ENCODE peak calls at places on chromosomes 7 and 10, in four cellular contexts. One of them, this sample, is unnamed. For H3K4me1, the result is how much of the 10 kb centered on the place peaks cover.

GRCh38 chr10:17710181-17710580 is 41.8 kb upstream of the TMEM236 start:
- DNase-seq in heart right ventricle: no peak
- DNase-seq in lung: no peak
- DNase-seq in adrenal gland: no peak
- DNase-seq in this sample: no peak

GRCh38 chr10:97475936-97476594 is 22.2 kb downstream of the MMS19 start:
- DNase-seq in heart right ventricle: no peak
- DNase-seq in lung: peak
- DNase-seq in adrenal gland: no peak
- DNase-seq in this sample: no peak

GRCh38 chr10:71424496-71425194 is 27.9 kb downstream of the CDH23 start:
- DNase-seq in heart right ventricle: no peak
- DNase-seq in lung: no peak
- DNase-seq in adrenal gland: no peak
- DNase-seq in this sample: no peak

GRCh38 chr10:29876008-29876555 is 183.3 kb downstream of the JCAD start:
- DNase-seq in heart right ventricle: no peak
- DNase-seq in lung: no peak
- DNase-seq in adrenal gland: no peak
- DNase-seq in this sample: no peak

GRCh38 chr10:29804025-29804852 is 169.5 kb upstream of the SVIL start:
- DNase-seq in heart right ventricle: peak
- DNase-seq in lung: peak
- DNase-seq in adrenal gland: peak
- DNase-seq in this sample: peak

GRCh38 chr10:72466018-72466417 is 111.3 kb upstream of the DNAJB12 start:
- DNase-seq in heart right ventricle: no peak
- DNase-seq in lung: no peak
- DNase-seq in adrenal gland: no peak
- DNase-seq in this sample: no peak

GRCh38 chr7:74514131-74514591 is 60.5 kb downstream of the GTF2IRD1 start:
- DNase-seq in heart right ventricle: peak
- DNase-seq in lung: no peak
- DNase-seq in adrenal gland: no peak
- DNase-seq in this sample: no peak

GRCh38 chr10:100186253-100186780 is 488 bp upstream of the ERLIN1 start:
- DNase-seq in heart right ventricle: peak
- DNase-seq in lung: peak
- DNase-seq in adrenal gland: peak
- DNase-seq in this sample: no peak

GRCh38 chr10:126060232-126060935 is 164.0 kb downstream of the FANK1 start:
- DNase-seq in heart right ventricle: peak
- DNase-seq in lung: no peak
- DNase-seq in adrenal gland: no peak
- DNase-seq in this sample: no peak
- H3K4me1 ChIP-seq in heart right ventricle: under half
- H3K4me1 ChIP-seq in lung: under half
- H3K4me1 ChIP-seq in adrenal gland: under half
- H3K4me1 ChIP-seq in this sample: under half

DNA sequence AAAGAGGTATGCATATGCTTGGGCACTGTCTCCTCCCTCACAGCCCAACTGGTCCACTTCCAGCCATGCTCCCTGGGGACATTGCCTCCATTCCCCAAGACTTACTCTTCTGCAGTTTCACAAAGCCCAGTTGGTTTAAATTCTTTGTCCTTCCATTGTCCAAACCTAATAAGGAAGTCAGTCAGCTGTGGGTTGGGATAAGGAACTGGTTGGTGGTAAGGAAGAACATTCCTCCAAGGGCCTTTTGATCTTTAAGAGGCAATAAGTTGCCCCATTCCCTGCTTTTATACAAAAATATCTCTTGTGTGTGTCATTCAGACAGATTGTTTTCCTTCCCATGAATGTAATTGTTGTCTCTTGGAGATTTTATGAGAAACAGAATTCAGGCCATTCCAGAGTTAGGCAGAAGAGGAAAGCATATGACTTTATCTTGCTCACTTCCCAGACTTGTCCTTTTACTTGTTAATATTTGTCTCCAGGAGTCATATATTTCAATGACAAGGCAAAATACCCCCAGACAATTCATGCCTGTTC is 673.7 kb downstream of the SUGCT start:
- DNase-seq in heart right ventricle: no peak
- DNase-seq in lung: no peak
- DNase-seq in adrenal gland: no peak
- DNase-seq in this sample: no peak
- H3K4me1 ChIP-seq in heart right ventricle: under half
- H3K4me1 ChIP-seq in lung: under half
- H3K4me1 ChIP-seq in adrenal gland: under half
- H3K4me1 ChIP-seq in this sample: under half

GRCh38 chr10:133390597-133391248 is 3.2 kb upstream of the MTG1 start:
- DNase-seq in heart right ventricle: no peak
- DNase-seq in lung: no peak
- DNase-seq in adrenal gland: no peak
- DNase-seq in this sample: peak

GRCh38 chr10:133388973-133389818 is 4.8 kb upstream of the MTG1 start:
- DNase-seq in heart right ventricle: no peak
- DNase-seq in lung: no peak
- DNase-seq in adrenal gland: no peak
- DNase-seq in this sample: peak

GRCh38 chr10:133393401-133394063 is 425 bp upstream of the MTG1 start:
- DNase-seq in heart right ventricle: no peak
- DNase-seq in lung: no peak
- DNase-seq in adrenal gland: no peak
- DNase-seq in this sample: peak

GRCh38 chr10:133391761-133392518 is 2.0 kb upstream of the MTG1 start:
- DNase-seq in heart right ventricle: no peak
- DNase-seq in lung: no peak
- DNase-seq in adrenal gland: no peak
- DNase-seq in this sample: peak

GRCh38 chr10:133391249-133391635 is 2.7 kb upstream of the MTG1 start:
- DNase-seq in heart right ventricle: no peak
- DNase-seq in lung: no peak
- DNase-seq in adrenal gland: no peak
- DNase-seq in this sample: no peak
- H3K4me1 ChIP-seq in heart right ventricle: under half
- H3K4me1 ChIP-seq in lung: under half
- H3K4me1 ChIP-seq in adrenal gland: under half
- H3K4me1 ChIP-seq in this sample: under half

DNA sequence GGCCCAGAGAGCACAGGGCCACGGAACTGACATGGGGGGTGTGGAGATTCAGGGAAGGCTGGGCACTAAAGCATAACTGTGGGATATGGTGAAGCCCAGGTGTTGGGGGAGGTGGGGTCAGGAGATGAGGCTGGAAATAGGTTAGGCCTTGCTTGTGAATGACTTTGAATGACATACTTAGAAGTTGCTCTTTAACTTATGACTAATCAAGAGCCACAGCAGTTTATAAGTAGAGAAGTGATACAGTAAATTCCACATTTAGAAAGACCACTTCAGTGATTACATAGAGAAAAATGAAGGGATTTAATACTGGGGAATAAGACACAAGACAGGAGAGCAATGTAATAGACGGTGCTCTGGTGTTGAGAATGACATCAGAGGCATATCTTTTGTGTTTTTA is 120.8 kb upstream of the SEC61G start:
- DNase-seq in heart right ventricle: no peak
- DNase-seq in lung: no peak
- DNase-seq in adrenal gland: no peak
- DNase-seq in this sample: no peak
- H3K4me1 ChIP-seq in heart right ventricle: under half
- H3K4me1 ChIP-seq in lung: under half
- H3K4me1 ChIP-seq in adrenal gland: under half
- H3K4me1 ChIP-seq in this sample: under half

DNA sequence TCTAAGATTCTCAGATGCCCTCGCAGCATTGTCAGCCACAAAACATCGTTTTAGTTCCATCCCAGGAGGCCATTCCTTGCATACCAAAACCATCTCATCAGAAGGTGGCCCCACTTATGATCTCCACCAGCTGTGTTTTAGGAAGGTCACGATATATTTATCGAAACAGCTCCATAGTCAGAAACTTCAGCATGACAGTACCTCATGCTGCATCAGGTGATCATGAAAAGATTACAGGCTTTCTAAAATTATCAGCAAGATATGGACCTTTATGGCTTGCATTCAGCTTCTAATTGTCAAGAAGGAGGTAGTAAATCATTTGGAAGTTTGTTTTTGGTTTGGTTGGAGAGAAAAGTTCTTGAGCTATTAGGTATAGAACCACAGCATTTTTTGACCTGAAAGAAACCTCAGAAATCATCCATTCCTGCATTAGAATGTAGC is 20.0 kb downstream of the JAZF1 start:
- DNase-seq in heart right ventricle: no peak
- DNase-seq in lung: no peak
- DNase-seq in adrenal gland: no peak
- DNase-seq in this sample: no peak
- H3K4me1 ChIP-seq in heart right ventricle: under half
- H3K4me1 ChIP-seq in lung: under half
- H3K4me1 ChIP-seq in adrenal gland: under half
- H3K4me1 ChIP-seq in this sample: under half

This sample was measured in stomach.